ENCODE peak calls at places on chromosomes 6 and 20, in ten cellular contexts. J, B, L, T, K, E, F, G, P and R are unnamed samples.

GRCh38 chr20:40489886-40490285 is 199.2 kb downstream of the MAFB start:
- DNase-seq in T (no peak), F (no peak), J (no peak), B (no peak), K (no peak), E (no peak), G (no peak), L (peak), P (no peak), R (peak)

GRCh38 chr6:24858154-24858801 is 59.6 kb upstream of the ARMH2 start:
- DNase-seq in T (no peak), F (peak), P (no peak), J (peak), B (peak), L (peak), E (no peak), K (no peak), G (no peak), R (peak)

GRCh38 chr20:50601511-50602431 is 89.6 kb downstream of the RIPOR3 start:
- DNase-seq in B (no peak), F (no peak), L (no peak), K (no peak), T (no peak), J (no peak), G (no peak), E (no peak), P (no peak), R (no peak)

GRCh38 chr6:135938588-135939215 is 87.2 kb downstream of the PDE7B start:
- DNase-seq in J (no peak), K (no peak), E (no peak), T (no peak), P (peak), G (no peak), L (peak), B (no peak), F (no peak), R (peak)

GRCh38 chr6:168542301-168542700 is 101.3 kb downstream of the SMOC2 start:
- DNase-seq in P (no peak), L (no peak), E (no peak), J (no peak), K (no peak), F (no peak), G (no peak), T (no peak), B (no peak), R (no peak)

GRCh38 chr20:34528921-34529297 is 12.7 kb downstream of the DYNLRB1 start:
- DNase-seq in K (peak), T (no peak), F (no peak), L (no peak), B (no peak), J (peak), E (no peak), G (no peak), P (no peak), R (no peak)

GRCh38 chr6:26660096-26660425 is 515 bp upstream of the ZNF322 start:
- DNase-seq in K (no peak), F (peak), J (no peak), T (no peak), P (peak), B (no peak), L (no peak), E (no peak), G (no peak), R (no peak)

GRCh38 chr6:82331031-82331773 is 32.4 kb upstream of the TPBG start:
- DNase-seq in E (no peak), P (peak), G (no peak), L (peak), B (no peak), T (no peak), J (no peak), K (no peak), F (no peak), R (peak)

GRCh38 chr6:17167327-17167979 is 65.6 kb downstream of the STMND1 start:
- DNase-seq in L (peak), E (no peak), B (no peak), T (peak), J (no peak), G (no peak), P (peak), K (no peak), F (no peak), R (no peak)

GRCh38 chr20:37053230-37053950 is 42.4 kb downstream of the RBL1 start:
- DNase-seq in K (no peak), L (no peak), B (no peak), F (no peak), J (no peak), E (no peak), P (no peak), T (no peak), G (no peak), R (no peak)

GRCh38 chr20:50584687-50585086 is 74.5 kb downstream of the PTPN1 start:
- DNase-seq in G (no peak), B (no peak), J (no peak), P (no peak), L (peak), E (no peak), F (no peak), K (no peak), T (no peak), R (no peak)

GRCh38 chr6:6125495-6125894 is 118.8 kb upstream of the NRN1 start:
- DNase-seq in P (no peak), L (no peak), F (no peak), T (no peak), G (no peak), B (no peak), K (no peak), E (no peak), J (no peak), R (no peak)

GRCh38 chr6:75349262-75349984 is 64.8 kb upstream of the TMEM30A start:
- DNase-seq in J (no peak), L (no peak), G (peak), B (no peak), P (peak), T (no peak), K (peak), E (peak), F (no peak), R (peak)

GRCh38 chr20:378961-379336 is 1.6 kb upstream of the TRIB3 start:
- DNase-seq in L (no peak), E (no peak), K (no peak), P (no peak), B (no peak), F (no peak), T (no peak), G (no peak), J (no peak), R (no peak)

GRCh38 chr6:36809156-36809555 is 30.1 kb downstream of the CPNE5 start:
- DNase-seq in F (no peak), T (no peak), P (no peak), L (no peak), K (no peak), G (no peak), J (no peak), E (no peak), B (no peak), R (no peak)

GRCh38 chr6:39892490-39893129 is 41.7 kb downstream of the MOCS1 start:
- DNase-seq in T (peak), K (no peak), B (no peak), J (no peak), P (peak), E (peak), L (peak), F (no peak), G (peak), R (peak)

GRCh38 chr6:56951049-56951816 is 3.7 kb upstream of the BEND6 start:
- DNase-seq in G (no peak), J (no peak), K (no peak), P (no peak), B (no peak), T (no peak), F (no peak), E (no peak), L (peak), R (no peak)